ENCODE peak calls at places on chromosomes 11 and 22, in ten cellular contexts. One of them, this sample, is unnamed.

GRCh38 chr11:37230865-37231264 is 632.8 kb upstream of the RAG2 start:
- DNase-seq in RWPE1: no peak
- DNase-seq in stomach: no peak
- DNase-seq in NCI-H226: no peak
- DNase-seq in pancreas: no peak
- DNase-seq in AG08396: no peak
- DNase-seq in NAMALWA: peak
- DNase-seq in heart right ventricle: no peak
- DNase-seq in sigmoid colon: no peak
- DNase-seq in stimulated activated naive CD8-positive, alpha-beta T cell treated with anti-CD3 and anti-CD28 coated beads, Interleukin-15, amount 100 ng/mL, for 72 hours: no peak
- DNase-seq in this sample: no peak

GRCh38 chr11:105132716-105133511 is 6.7 kb downstream of the CARD18 start:
- DNase-seq in RWPE1: peak
- DNase-seq in sigmoid colon: no peak
- DNase-seq in pancreas: no peak
- DNase-seq in heart right ventricle: no peak
- DNase-seq in NAMALWA: no peak
- DNase-seq in AG08396: peak
- DNase-seq in NCI-H226: peak
- DNase-seq in stomach: no peak
- DNase-seq in stimulated activated naive CD8-positive, alpha-beta T cell treated with anti-CD3 and anti-CD28 coated beads, Interleukin-15, amount 100 ng/mL, for 72 hours: no peak
- DNase-seq in this sample: no peak

GRCh38 chr22:32850591-32851517 is 49.3 kb downstream of the TIMP3 start:
- DNase-seq in AG08396: peak
- DNase-seq in NAMALWA: no peak
- DNase-seq in NCI-H226: no peak
- DNase-seq in stomach: peak
- DNase-seq in RWPE1: no peak
- DNase-seq in sigmoid colon: peak
- DNase-seq in heart right ventricle: peak
- DNase-seq in stimulated activated naive CD8-positive, alpha-beta T cell treated with anti-CD3 and anti-CD28 coated beads, Interleukin-15, amount 100 ng/mL, for 72 hours: no peak
- DNase-seq in pancreas: no peak
- DNase-seq in this sample: no peak

GRCh38 chr11:35305670-35306382 is 113.5 kb downstream of the SLC1A2 start:
- DNase-seq in pancreas: peak
- DNase-seq in AG08396: peak
- DNase-seq in RWPE1: peak
- DNase-seq in heart right ventricle: no peak
- DNase-seq in NAMALWA: peak
- DNase-seq in sigmoid colon: no peak
- DNase-seq in stimulated activated naive CD8-positive, alpha-beta T cell treated with anti-CD3 and anti-CD28 coated beads, Interleukin-15, amount 100 ng/mL, for 72 hours: peak
- DNase-seq in NCI-H226: peak
- DNase-seq in stomach: peak
- DNase-seq in this sample: peak

GRCh38 chr22:32590556-32590955 is 115.9 kb downstream of the FBXO7 start:
- DNase-seq in AG08396: no peak
- DNase-seq in heart right ventricle: no peak
- DNase-seq in sigmoid colon: no peak
- DNase-seq in pancreas: no peak
- DNase-seq in NCI-H226: peak
- DNase-seq in stimulated activated naive CD8-positive, alpha-beta T cell treated with anti-CD3 and anti-CD28 coated beads, Interleukin-15, amount 100 ng/mL, for 72 hours: no peak
- DNase-seq in RWPE1: no peak
- DNase-seq in NAMALWA: no peak
- DNase-seq in stomach: no peak
- DNase-seq in this sample: no peak

GRCh38 chr11:72969894-72970335 is 155.7 kb downstream of the ATG16L2 start:
- DNase-seq in pancreas: no peak
- DNase-seq in heart right ventricle: no peak
- DNase-seq in AG08396: peak
- DNase-seq in NCI-H226: peak
- DNase-seq in RWPE1: no peak
- DNase-seq in NAMALWA: no peak
- DNase-seq in stomach: no peak
- DNase-seq in stimulated activated naive CD8-positive, alpha-beta T cell treated with anti-CD3 and anti-CD28 coated beads, Interleukin-15, amount 100 ng/mL, for 72 hours: peak
- DNase-seq in sigmoid colon: no peak
- DNase-seq in this sample: no peak

GRCh38 chr11:17277024-17277584 is 565 bp downstream of the NUCB2 start:
- DNase-seq in AG08396: peak
- DNase-seq in stimulated activated naive CD8-positive, alpha-beta T cell treated with anti-CD3 and anti-CD28 coated beads, Interleukin-15, amount 100 ng/mL, for 72 hours: no peak
- DNase-seq in NCI-H226: peak
- DNase-seq in stomach: no peak
- DNase-seq in heart right ventricle: no peak
- DNase-seq in NAMALWA: peak
- DNase-seq in pancreas: no peak
- DNase-seq in RWPE1: peak
- DNase-seq in sigmoid colon: peak
- DNase-seq in this sample: no peak

GRCh38 chr11:1220941-1221721 is 1.7 kb upstream of the MUC5B start:
- DNase-seq in AG08396: no peak
- DNase-seq in RWPE1: no peak
- DNase-seq in pancreas: no peak
- DNase-seq in NAMALWA: no peak
- DNase-seq in NCI-H226: no peak
- DNase-seq in heart right ventricle: peak
- DNase-seq in stomach: no peak
- DNase-seq in sigmoid colon: peak
- DNase-seq in stimulated activated naive CD8-positive, alpha-beta T cell treated with anti-CD3 and anti-CD28 coated beads, Interleukin-15, amount 100 ng/mL, for 72 hours: no peak
- DNase-seq in this sample: peak

GRCh38 chr11:108817971-108818370 is 153.1 kb downstream of the DDX10 start:
- DNase-seq in AG08396: no peak
- DNase-seq in NAMALWA: no peak
- DNase-seq in stimulated activated naive CD8-positive, alpha-beta T cell treated with anti-CD3 and anti-CD28 coated beads, Interleukin-15, amount 100 ng/mL, for 72 hours: no peak
- DNase-seq in RWPE1: no peak
- DNase-seq in stomach: no peak
- DNase-seq in pancreas: peak
- DNase-seq in sigmoid colon: no peak
- DNase-seq in heart right ventricle: no peak
- DNase-seq in NCI-H226: no peak
- DNase-seq in this sample: no peak

GRCh38 chr11:73570415-73571114 is 27.3 kb downstream of the FAM168A start:
- DNase-seq in pancreas: no peak
- DNase-seq in sigmoid colon: no peak
- DNase-seq in heart right ventricle: no peak
- DNase-seq in stimulated activated naive CD8-positive, alpha-beta T cell treated with anti-CD3 and anti-CD28 coated beads, Interleukin-15, amount 100 ng/mL, for 72 hours: no peak
- DNase-seq in NCI-H226: peak
- DNase-seq in NAMALWA: no peak
- DNase-seq in RWPE1: peak
- DNase-seq in AG08396: no peak
- DNase-seq in stomach: no peak
- DNase-seq in this sample: no peak

GRCh38 chr11:43289368-43289767 is 22.4 kb upstream of the API5 start:
- DNase-seq in NCI-H226: no peak
- DNase-seq in sigmoid colon: no peak
- DNase-seq in heart right ventricle: no peak
- DNase-seq in RWPE1: no peak
- DNase-seq in stimulated activated naive CD8-positive, alpha-beta T cell treated with anti-CD3 and anti-CD28 coated beads, Interleukin-15, amount 100 ng/mL, for 72 hours: no peak
- DNase-seq in AG08396: no peak
- DNase-seq in pancreas: no peak
- DNase-seq in NAMALWA: no peak
- DNase-seq in stomach: no peak
- DNase-seq in this sample: no peak

GRCh38 chr22:19798320-19798665 is 37.7 kb downstream of the TBX1 start:
- DNase-seq in NCI-H226: no peak
- DNase-seq in pancreas: no peak
- DNase-seq in RWPE1: no peak
- DNase-seq in AG08396: no peak
- DNase-seq in NAMALWA: no peak
- DNase-seq in stimulated activated naive CD8-positive, alpha-beta T cell treated with anti-CD3 and anti-CD28 coated beads, Interleukin-15, amount 100 ng/mL, for 72 hours: no peak
- DNase-seq in heart right ventricle: peak
- DNase-seq in stomach: no peak
- DNase-seq in sigmoid colon: no peak
- DNase-seq in this sample: no peak

GRCh38 chr11:121711236-121711635 is 258.5 kb upstream of the SORL1-AS1 start:
- DNase-seq in AG08396: no peak
- DNase-seq in heart right ventricle: no peak
- DNase-seq in stimulated activated naive CD8-positive, alpha-beta T cell treated with anti-CD3 and anti-CD28 coated beads, Interleukin-15, amount 100 ng/mL, for 72 hours: no peak
- DNase-seq in NAMALWA: no peak
- DNase-seq in pancreas: no peak
- DNase-seq in stomach: no peak
- DNase-seq in sigmoid colon: no peak
- DNase-seq in RWPE1: no peak
- DNase-seq in NCI-H226: no peak
- DNase-seq in this sample: no peak

GRCh38 chr22:34878996-34879395 is 187.0 kb upstream of the ISX start:
- DNase-seq in AG08396: no peak
- DNase-seq in stomach: no peak
- DNase-seq in NAMALWA: no peak
- DNase-seq in sigmoid colon: no peak
- DNase-seq in stimulated activated naive CD8-positive, alpha-beta T cell treated with anti-CD3 and anti-CD28 coated beads, Interleukin-15, amount 100 ng/mL, for 72 hours: no peak
- DNase-seq in heart right ventricle: no peak
- DNase-seq in RWPE1: no peak
- DNase-seq in NCI-H226: no peak
- DNase-seq in pancreas: no peak
- DNase-seq in this sample: no peak

GRCh38 chr11:123474994-123475393 is 44.9 kb downstream of the GRAMD1B start:
- DNase-seq in RWPE1: no peak
- DNase-seq in AG08396: no peak
- DNase-seq in heart right ventricle: no peak
- DNase-seq in NCI-H226: no peak
- DNase-seq in stomach: no peak
- DNase-seq in pancreas: no peak
- DNase-seq in sigmoid colon: peak
- DNase-seq in NAMALWA: no peak
- DNase-seq in stimulated activated naive CD8-positive, alpha-beta T cell treated with anti-CD3 and anti-CD28 coated beads, Interleukin-15, amount 100 ng/mL, for 72 hours: no peak
- DNase-seq in this sample: no peak

GRCh38 chr11:116427903-116428637 is 344.7 kb downstream of the BUD13 start:
- DNase-seq in RWPE1: no peak
- DNase-seq in heart right ventricle: no peak
- DNase-seq in pancreas: no peak
- DNase-seq in NCI-H226: no peak
- DNase-seq in NAMALWA: no peak
- DNase-seq in stomach: no peak
- DNase-seq in sigmoid colon: no peak
- DNase-seq in stimulated activated naive CD8-positive, alpha-beta T cell treated with anti-CD3 and anti-CD28 coated beads, Interleukin-15, amount 100 ng/mL, for 72 hours: no peak
- DNase-seq in AG08396: no peak
- DNase-seq in this sample: no peak

GRCh38 chr11:120197254-120197891 is 13.5 kb upstream of the OAF start:
- DNase-seq in stomach: no peak
- DNase-seq in NCI-H226: no peak
- DNase-seq in NAMALWA: no peak
- DNase-seq in RWPE1: no peak
- DNase-seq in sigmoid colon: no peak
- DNase-seq in heart right ventricle: no peak
- DNase-seq in AG08396: no peak
- DNase-seq in stimulated activated naive CD8-positive, alpha-beta T cell treated with anti-CD3 and anti-CD28 coated beads, Interleukin-15, amount 100 ng/mL, for 72 hours: no peak
- DNase-seq in pancreas: no peak
- DNase-seq in this sample: peak

GRCh38 chr22:44750481-44750880 is 1.9 kb upstream of the ARHGAP8 start:
- DNase-seq in NAMALWA: no peak
- DNase-seq in stomach: no peak
- DNase-seq in NCI-H226: no peak
- DNase-seq in heart right ventricle: no peak
- DNase-seq in stimulated activated naive CD8-positive, alpha-beta T cell treated with anti-CD3 and anti-CD28 coated beads, Interleukin-15, amount 100 ng/mL, for 72 hours: no peak
- DNase-seq in pancreas: no peak
- DNase-seq in sigmoid colon: no peak
- DNase-seq in RWPE1: no peak
- DNase-seq in AG08396: no peak
- DNase-seq in this sample: no peak

GRCh38 chr11:3130269-3131071 is 34.6 kb downstream of the OSBPL5 start:
- DNase-seq in pancreas: peak
- DNase-seq in NAMALWA: no peak
- DNase-seq in stomach: no peak
- DNase-seq in RWPE1: peak
- DNase-seq in sigmoid colon: peak
- DNase-seq in stimulated activated naive CD8-positive, alpha-beta T cell treated with anti-CD3 and anti-CD28 coated beads, Interleukin-15, amount 100 ng/mL, for 72 hours: no peak
- DNase-seq in AG08396: no peak
- DNase-seq in heart right ventricle: peak
- DNase-seq in NCI-H226: no peak
- DNase-seq in this sample: peak

GRCh38 chr11:8019671-8020597 is 32.8 kb downstream of the EIF3F start:
- DNase-seq in NAMALWA: no peak
- DNase-seq in AG08396: peak
- DNase-seq in NCI-H226: peak
- DNase-seq in stomach: no peak
- DNase-seq in stimulated activated naive CD8-positive, alpha-beta T cell treated with anti-CD3 and anti-CD28 coated beads, Interleukin-15, amount 100 ng/mL, for 72 hours: no peak
- DNase-seq in pancreas: no peak
- DNase-seq in sigmoid colon: no peak
- DNase-seq in heart right ventricle: peak
- DNase-seq in RWPE1: peak
- DNase-seq in this sample: no peak

GRCh38 chr11:123438191-123438627 is 8.1 kb downstream of the GRAMD1B start:
- DNase-seq in heart right ventricle: no peak
- DNase-seq in AG08396: no peak
- DNase-seq in RWPE1: no peak
- DNase-seq in NCI-H226: peak
- DNase-seq in stimulated activated naive CD8-positive, alpha-beta T cell treated with anti-CD3 and anti-CD28 coated beads, Interleukin-15, amount 100 ng/mL, for 72 hours: no peak
- DNase-seq in pancreas: no peak
- DNase-seq in sigmoid colon: no peak
- DNase-seq in stomach: no peak
- DNase-seq in NAMALWA: no peak
- DNase-seq in this sample: no peak

GRCh38 chr11:71251761-71252433 is 480 bp downstream of the SHANK2 start:
- DNase-seq in NAMALWA: peak
- DNase-seq in stimulated activated naive CD8-positive, alpha-beta T cell treated with anti-CD3 and anti-CD28 coated beads, Interleukin-15, amount 100 ng/mL, for 72 hours: no peak
- DNase-seq in sigmoid colon: no peak
- DNase-seq in NCI-H226: no peak
- DNase-seq in AG08396: peak
- DNase-seq in heart right ventricle: peak
- DNase-seq in RWPE1: peak
- DNase-seq in pancreas: peak
- DNase-seq in stomach: peak
- DNase-seq in this sample: no peak

GRCh38 chr22:41862530-41863266 is 29.8 kb downstream of the SREBF2 start:
- DNase-seq in AG08396: peak
- DNase-seq in stimulated activated naive CD8-positive, alpha-beta T cell treated with anti-CD3 and anti-CD28 coated beads, Interleukin-15, amount 100 ng/mL, for 72 hours: peak
- DNase-seq in stomach: no peak
- DNase-seq in RWPE1: no peak
- DNase-seq in heart right ventricle: no peak
- DNase-seq in pancreas: no peak
- DNase-seq in sigmoid colon: no peak
- DNase-seq in NCI-H226: no peak
- DNase-seq in NAMALWA: peak
- DNase-seq in this sample: no peak

GRCh38 chr11:120128392-120129172 is 9.3 kb downstream of the TRIM29 start:
- DNase-seq in stomach: no peak
- DNase-seq in heart right ventricle: no peak
- DNase-seq in NCI-H226: peak
- DNase-seq in stimulated activated naive CD8-positive, alpha-beta T cell treated with anti-CD3 and anti-CD28 coated beads, Interleukin-15, amount 100 ng/mL, for 72 hours: no peak
- DNase-seq in sigmoid colon: peak
- DNase-seq in AG08396: peak
- DNase-seq in NAMALWA: no peak
- DNase-seq in RWPE1: peak
- DNase-seq in pancreas: no peak
- DNase-seq in this sample: peak

GRCh38 chr11:19237813-19238212 is 2.9 kb downstream of the E2F8 start:
- DNase-seq in NAMALWA: no peak
- DNase-seq in stomach: peak
- DNase-seq in heart right ventricle: no peak
- DNase-seq in sigmoid colon: no peak
- DNase-seq in stimulated activated naive CD8-positive, alpha-beta T cell treated with anti-CD3 and anti-CD28 coated beads, Interleukin-15, amount 100 ng/mL, for 72 hours: no peak
- DNase-seq in NCI-H226: no peak
- DNase-seq in pancreas: no peak
- DNase-seq in AG08396: no peak
- DNase-seq in RWPE1: no peak
- DNase-seq in this sample: peak

GRCh38 chr11:126484266-126484665 is 128.8 kb downstream of the ST3GAL4 start:
- DNase-seq in NAMALWA: no peak
- DNase-seq in RWPE1: no peak
- DNase-seq in pancreas: no peak
- DNase-seq in sigmoid colon: no peak
- DNase-seq in stomach: no peak
- DNase-seq in stimulated activated naive CD8-positive, alpha-beta T cell treated with anti-CD3 and anti-CD28 coated beads, Interleukin-15, amount 100 ng/mL, for 72 hours: no peak
- DNase-seq in NCI-H226: peak
- DNase-seq in heart right ventricle: no peak
- DNase-seq in AG08396: no peak
- DNase-seq in this sample: no peak

GRCh38 chr22:38461414-38462081 is 6.3 kb upstream of the KDELR3 start:
- DNase-seq in AG08396: peak
- DNase-seq in NAMALWA: peak
- DNase-seq in RWPE1: peak
- DNase-seq in stimulated activated naive CD8-positive, alpha-beta T cell treated with anti-CD3 and anti-CD28 coated beads, Interleukin-15, amount 100 ng/mL, for 72 hours: peak
- DNase-seq in pancreas: peak
- DNase-seq in heart right ventricle: peak
- DNase-seq in sigmoid colon: peak
- DNase-seq in stomach: peak
- DNase-seq in NCI-H226: peak
- DNase-seq in this sample: peak

GRCh38 chr22:24554316-24555159 is at the start of gene GUCD1:
- DNase-seq in stomach: peak
- DNase-seq in pancreas: peak
- DNase-seq in sigmoid colon: no peak
- DNase-seq in AG08396: peak
- DNase-seq in NCI-H226: no peak
- DNase-seq in RWPE1: peak
- DNase-seq in NAMALWA: peak
- DNase-seq in heart right ventricle: no peak
- DNase-seq in stimulated activated naive CD8-positive, alpha-beta T cell treated with anti-CD3 and anti-CD28 coated beads, Interleukin-15, amount 100 ng/mL, for 72 hours: peak
- DNase-seq in this sample: peak